ENCODE peak calls at places on chromosomes 5 and 9, in nine cellular contexts. C is heart left ventricle, G is epithelial cell of esophagus, X is Caco-2, Q is thyroid gland, P is astrocyte, M is cardiac fibroblast, W is A549, Y is IMR-90. U is an unnamed sample.

GRCh38 chr9:6640268-6641072 is 5.1 kb downstream of the GLDC start:
- DNase-seq in C (no peak), G (no peak), X (peak; percentile 45), Q (peak; percentile 51), P (no peak), M (no peak), W (no peak), Y (no peak), U (no peak)

GRCh38 chr5:61304611-61305369 is 27.3 kb upstream of the ZSWIM6 start:
- DNase-seq in C (no peak), G (peak; percentile 100), X (peak; percentile 84), Q (no peak), P (peak; percentile 92), M (peak; percentile 98), W (peak; percentile 80), Y (peak; percentile 94), U (peak; percentile 67)

GRCh38 chr5:126415789-126416188 is 7.4 kb upstream of the GRAMD2B start:
- DNase-seq in C (no peak), G (no peak), X (no peak), Q (no peak), P (no peak), M (no peak), W (no peak), Y (no peak), U (no peak)

GRCh38 chr9:86966852-86967511 is 19.7 kb upstream of the GAS1 start:
- DNase-seq in C (no peak), G (no peak), X (no peak), Q (no peak), P (no peak), M (no peak), W (no peak), Y (no peak), U (no peak)

GRCh38 chr9:124267271-124267807 is 9.6 kb downstream of the NEK6 start:
- DNase-seq in C (no peak), G (peak; percentile 87), X (no peak), Q (peak; percentile 88), P (peak; percentile 84), M (peak; percentile 89), W (peak; percentile 56), Y (peak; percentile 85), U (peak; percentile 94)

GRCh38 chr5:1066676-1067075 is 45.2 kb downstream of the SLC12A7 start:
- DNase-seq in C (no peak), G (no peak), X (no peak), Q (no peak), P (no peak), M (no peak), W (no peak), Y (no peak), U (no peak)

GRCh38 chr9:125141251-125141650 is 2.1 kb downstream of the SCAI start:
- DNase-seq in C (no peak), G (peak; percentile 10), X (no peak), Q (no peak), P (peak; percentile 50), M (peak; percentile 47), W (no peak), Y (peak; percentile 62), U (no peak)

GRCh38 chr5:17400724-17401508 is 97.1 kb upstream of the TAF11L2 start:
- DNase-seq in C (no peak), G (peak; percentile 28), X (no peak), Q (no peak), P (no peak), M (no peak), W (no peak), Y (no peak), U (no peak)

GRCh38 chr5:68086443-68086842 is 129.1 kb upstream of the PIK3R1 start:
- DNase-seq in C (no peak), G (no peak), X (no peak), Q (no peak), P (no peak), M (no peak), W (no peak), Y (no peak), U (no peak)

GRCh38 chr5:74935752-74936091 is 69.5 kb upstream of the FAM169A start:
- DNase-seq in C (no peak), G (no peak), X (no peak), Q (no peak), P (no peak), M (no peak), W (no peak), Y (no peak), U (no peak)
- H3K4me3 ChIP-seq in C (no peak overlapping the region), G (no peak overlapping the region), X (no peak overlapping the region), Q (no peak overlapping the region), P (no peak overlapping the region), M (no peak overlapping the region), W (no peak overlapping the region), Y (no peak overlapping the region), U (no peak overlapping the region)

GRCh38 chr9:137034039-137034708 is 2.3 kb upstream of the FUT7 start:
- DNase-seq in C (no peak), G (no peak), X (no peak), Q (no peak), P (no peak), M (no peak), W (no peak), Y (no peak), U (no peak)

GRCh38 chr9:137034709-137035506 is 3.0 kb upstream of the FUT7 start:
- DNase-seq in C (peak; percentile 80), G (peak; percentile 86), X (peak; percentile 84), Q (peak; percentile 82), P (peak; percentile 47), M (peak; percentile 85), W (peak; percentile 92), Y (peak; percentile 77), U (peak; percentile 91)

GRCh38 chr9:137035937-137036336 is 4.0 kb upstream of the FUT7 start:
- DNase-seq in C (no peak), G (no peak), X (no peak), Q (peak; percentile 37), P (no peak), M (no peak), W (no peak), Y (no peak), U (no peak)

GRCh38 chr9:137037035-137037434 is 5.1 kb upstream of the FUT7 start:
- DNase-seq in C (no peak), G (no peak), X (no peak), Q (no peak), P (no peak), M (no peak), W (no peak), Y (no peak), U (no peak)

GRCh38 chr9:137035507-137035834 is 3.6 kb upstream of the FUT7 start:
- DNase-seq in C (no peak), G (no peak), X (no peak), Q (no peak), P (no peak), M (no peak), W (no peak), Y (no peak), U (no peak)
- TF ChIP-seq CTCF in C (peak; percentile 4), G (no peak), X (no peak), Q (no peak), P (no peak), M (no peak), W (peak; percentile 38), Y (no peak), U (no peak)

GRCh38 chr5:56763182-56763581 is 52.2 kb upstream of the MAP3K1 start:
- DNase-seq in C (no peak), G (no peak), X (no peak), Q (no peak), P (no peak), M (no peak), W (no peak), Y (no peak), U (no peak)
- H3K4me3 ChIP-seq in C (no peak overlapping the region), G (no peak overlapping the region), X (no peak overlapping the region), Q (no peak overlapping the region), P (no peak overlapping the region), M (no peak overlapping the region), W (no peak overlapping the region), Y (no peak overlapping the region), U (no peak overlapping the region)

DNA sequence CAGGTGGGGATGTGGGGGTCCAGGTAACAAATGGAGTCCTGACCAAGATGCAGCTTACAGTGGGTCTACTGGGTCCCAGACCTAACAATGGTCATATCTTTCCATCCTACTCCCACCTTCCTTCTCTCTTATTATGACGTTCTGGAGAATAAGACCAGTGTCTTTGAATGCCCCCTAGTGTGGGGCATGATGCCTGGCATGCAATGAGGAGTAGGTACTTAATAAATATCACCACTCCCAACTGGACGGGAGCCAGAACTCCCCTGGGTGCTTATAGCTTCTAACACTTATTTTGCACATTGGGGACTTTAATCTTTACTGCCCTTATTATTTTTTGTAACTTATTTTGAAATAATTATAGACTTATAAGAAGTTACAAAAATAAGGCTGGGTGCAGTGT is 98.2 kb downstream of the NDFIP1 start:
- DNase-seq in C (no peak), G (peak; percentile 11), X (no peak), Q (peak; percentile 9), P (no peak), M (no peak), W (no peak), Y (no peak), U (no peak)
- TF ChIP-seq CTCF in C (no peak), G (no peak), X (no peak), Q (no peak), P (no peak), M (no peak), W (peak; percentile 13), Y (no peak), U (no peak)

DNA sequence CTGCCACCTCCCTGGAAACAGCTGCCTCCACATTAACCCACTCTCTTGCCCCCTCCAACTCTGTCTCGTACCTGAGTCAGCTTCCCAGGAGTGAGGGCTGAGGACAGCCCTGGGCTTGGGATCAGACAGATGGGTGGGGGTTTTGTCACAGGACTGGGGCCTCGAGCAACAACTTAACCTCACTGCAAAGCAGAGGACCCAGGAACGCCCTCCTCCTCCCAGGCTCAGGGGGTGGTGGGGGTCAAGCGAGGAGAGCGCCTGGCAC is 446 bp downstream of the SARDH start:
- DNase-seq in C (no peak), G (no peak), X (no peak), Q (no peak), P (no peak), M (no peak), W (no peak), Y (no peak), U (no peak)
- H3K4me3 ChIP-seq in C (peak overlapping the region; percentile 43), G (no peak overlapping the region), X (no peak overlapping the region), Q (no peak overlapping the region), P (no peak overlapping the region), M (peak overlapping the region; percentile 49), W (no peak overlapping the region), Y (peak overlapping the region; percentile 3), U (peak overlapping the region; percentile 46)

GRCh38 chr9:95087659-95088242 is 229.8 kb downstream of the FANCC start:
- DNase-seq in C (no peak), G (peak; percentile 75), X (no peak), Q (peak; percentile 89), P (no peak), M (no peak), W (peak; percentile 42), Y (no peak), U (peak; percentile 76)
- TF ChIP-seq CTCF in C (no peak), G (peak; percentile 49), X (no peak), Q (no peak), P (no peak), M (no peak), W (peak; percentile 31), Y (peak; percentile 5), U (peak; percentile 13)

U was measured in upper lobe of right lung.